ENCODE peak calls at places on chromosomes 16 and 17, in nine cellular contexts. R, H, G, I, K, E, Y, C and Q are unnamed samples.

GRCh38 chr16:67658849-67659674 is 998 bp downstream of the ACD start:
- DNase-seq in R (no peak), H (no peak), G (no peak), I (no peak), K (no peak), E (no peak), Y (no peak), C (no peak), Q (no peak)

GRCh38 chr16:11560701-11561439 is 25.8 kb downstream of the LITAF start:
- DNase-seq in R (no peak), H (no peak), G (no peak), I (no peak), K (no peak), E (no peak), Y (peak), C (no peak), Q (peak)

GRCh38 chr17:58492238-58493121 is 4.3 kb upstream of the HSF5 start:
- DNase-seq in R (no peak), H (no peak), G (no peak), I (no peak), K (no peak), E (no peak), Y (no peak), C (no peak), Q (no peak)

GRCh38 chr17:70829876-70830275 is 660.5 kb downstream of the KCNJ2 start:
- DNase-seq in R (no peak), H (no peak), G (peak), I (no peak), K (no peak), E (no peak), Y (no peak), C (no peak), Q (no peak)

GRCh38 chr17:77692571-77693161 is 265.8 kb upstream of the TNRC6C start:
- DNase-seq in R (no peak), H (no peak), G (peak), I (no peak), K (peak), E (no peak), Y (peak), C (no peak), Q (peak)

GRCh38 chr16:24013733-24014645 is 178.2 kb downstream of the PRKCB start:
- DNase-seq in R (no peak), H (no peak), G (no peak), I (no peak), K (no peak), E (no peak), Y (peak), C (peak), Q (no peak)

GRCh38 chr17:78053777-78054468 is 74.6 kb downstream of the TMC6 start:
- DNase-seq in R (no peak), H (no peak), G (no peak), I (no peak), K (no peak), E (no peak), Y (no peak), C (no peak), Q (no peak)

GRCh38 chr16:67571981-67572431 is 9.7 kb downstream of the CTCF start:
- DNase-seq in R (no peak), H (peak), G (peak), I (no peak), K (peak), E (no peak), Y (peak), C (no peak), Q (peak)

GRCh38 chr16:66751135-66751991 is at the start of gene DYNC1LI2:
- DNase-seq in R (peak), H (peak), G (peak), I (peak), K (peak), E (peak), Y (peak), C (peak), Q (peak)

GRCh38 chr16:21646721-21647561 is 5.5 kb downstream of the IGSF6 start:
- DNase-seq in R (no peak), H (no peak), G (no peak), I (no peak), K (no peak), E (no peak), Y (no peak), C (peak), Q (no peak)

GRCh38 chr17:282912-283882 is 69.4 kb downstream of the RPH3AL start:
- DNase-seq in R (no peak), H (no peak), G (no peak), I (no peak), K (no peak), E (no peak), Y (no peak), C (no peak), Q (no peak)

GRCh38 chr17:77571562-77571981 is 386.9 kb upstream of the TNRC6C start:
- DNase-seq in R (no peak), H (peak), G (peak), I (peak), K (peak), E (no peak), Y (no peak), C (no peak), Q (no peak)

GRCh38 chr17:66791337-66791736 is 43.6 kb upstream of the CACNG5 start:
- DNase-seq in R (no peak), H (no peak), G (no peak), I (no peak), K (no peak), E (no peak), Y (no peak), C (no peak), Q (no peak)

GRCh38 chr17:49700956-49701355 is 6.8 kb downstream of the SLC35B1 start:
- DNase-seq in R (no peak), H (no peak), G (no peak), I (no peak), K (no peak), E (no peak), Y (no peak), C (no peak), Q (no peak)

GRCh38 chr17:78875738-78876597 is 27.0 kb downstream of the CEP295NL start:
- DNase-seq in R (no peak), H (peak), G (peak), I (no peak), K (peak), E (no peak), Y (no peak), C (no peak), Q (no peak)

GRCh38 chr16:78259883-78260282 is 160.4 kb downstream of the WWOX start:
- DNase-seq in R (no peak), H (no peak), G (no peak), I (peak), K (no peak), E (no peak), Y (no peak), C (no peak), Q (no peak)

GRCh38 chr17:44917456-44917855 is 2.2 kb upstream of the GFAP start:
- DNase-seq in R (no peak), H (no peak), G (no peak), I (no peak), K (no peak), E (no peak), Y (no peak), C (no peak), Q (no peak)

GRCh38 chr16:11968577-11968976 is 3.6 kb downstream of the TNFRSF17 start:
- DNase-seq in R (no peak), H (no peak), G (no peak), I (no peak), K (no peak), E (no peak), Y (no peak), C (no peak), Q (no peak)

GRCh38 chr16:12815361-12815760 is 11.7 kb upstream of the CPPED1 start:
- DNase-seq in R (no peak), H (peak), G (no peak), I (no peak), K (no peak), E (no peak), Y (no peak), C (no peak), Q (no peak)

GRCh38 chr17:61248399-61248798 is 151.2 kb upstream of the TBX2 start:
- DNase-seq in R (no peak), H (peak), G (peak), I (no peak), K (peak), E (no peak), Y (no peak), C (no peak), Q (peak)

GRCh38 chr16:84504420-84505248 is at the start of gene MEAK7:
- DNase-seq in R (peak), H (peak), G (peak), I (peak), K (peak), E (peak), Y (peak), C (peak), Q (peak)

GRCh38 chr16:52518884-52519283 is 28.1 kb downstream of the TOX3 start:
- DNase-seq in R (no peak), H (no peak), G (no peak), I (no peak), K (no peak), E (no peak), Y (no peak), C (no peak), Q (no peak)

GRCh38 chr17:5788266-5788900 is 204.1 kb upstream of the NLRP1 start:
- DNase-seq in R (no peak), H (no peak), G (no peak), I (no peak), K (peak), E (no peak), Y (peak), C (no peak), Q (peak)

GRCh38 chr17:46822388-46822921 is 4.0 kb upstream of the WNT3 start:
- DNase-seq in R (no peak), H (no peak), G (no peak), I (no peak), K (no peak), E (no peak), Y (no peak), C (peak), Q (no peak)

GRCh38 chr16:84039696-84040095 is 2.9 kb downstream of the SLC38A8 start:
- DNase-seq in R (no peak), H (no peak), G (no peak), I (no peak), K (no peak), E (no peak), Y (no peak), C (no peak), Q (no peak)

GRCh38 chr17:45146616-45147101 is 1.6 kb upstream of the HEXIM1 start:
- DNase-seq in R (no peak), H (peak), G (peak), I (no peak), K (peak), E (no peak), Y (no peak), C (no peak), Q (peak)

GRCh38 chr16:49548571-49548970 is 175.0 kb downstream of the C16orf78 start:
- DNase-seq in R (no peak), H (no peak), G (no peak), I (no peak), K (no peak), E (no peak), Y (no peak), C (no peak), Q (no peak)

GRCh38 chr17:67544364-67544763 is 167.3 kb downstream of the PITPNC1 start:
- DNase-seq in R (no peak), H (no peak), G (no peak), I (no peak), K (no peak), E (no peak), Y (no peak), C (no peak), Q (no peak)

GRCh38 chr16:66706506-66706880 is 9.9 kb upstream of the CMTM4 start:
- DNase-seq in R (no peak), H (no peak), G (no peak), I (no peak), K (no peak), E (no peak), Y (no peak), C (no peak), Q (no peak)

GRCh38 chr17:78563189-78564145 is 13.7 kb downstream of the DNAH17 start:
- DNase-seq in R (peak), H (peak), G (no peak), I (no peak), K (no peak), E (no peak), Y (no peak), C (no peak), Q (no peak)

GRCh38 chr16:11254913-11255736 is 879 bp downstream of the SOCS1 start:
- DNase-seq in R (peak), H (peak), G (peak), I (peak), K (peak), E (no peak), Y (peak), C (peak), Q (peak)

GRCh38 chr16:58306327-58306726 is 11.5 kb upstream of the PRSS54 start:
- DNase-seq in R (no peak), H (peak), G (peak), I (no peak), K (peak), E (no peak), Y (no peak), C (no peak), Q (peak)

GRCh38 chr16:75566889-75567255 is 693 bp downstream of the GABARAPL2 start:
- DNase-seq in R (no peak), H (no peak), G (no peak), I (peak), K (no peak), E (no peak), Y (peak), C (peak), Q (no peak)

GRCh38 chr17:75542184-75542583 is 16.7 kb downstream of the LLGL2 start:
- DNase-seq in R (no peak), H (no peak), G (no peak), I (no peak), K (no peak), E (no peak), Y (no peak), C (no peak), Q (no peak)

GRCh38 chr17:77184474-77184873 is 43.7 kb downstream of the SEC14L1 start:
- DNase-seq in R (no peak), H (peak), G (peak), I (no peak), K (peak), E (no peak), Y (peak), C (no peak), Q (no peak)

GRCh38 chr17:57862410-57862989 is 12.7 kb upstream of the MRPS23 start:
- DNase-seq in R (no peak), H (no peak), G (no peak), I (no peak), K (no peak), E (no peak), Y (no peak), C (no peak), Q (no peak)

GRCh38 chr17:50516980-50517379 is 8.7 kb downstream of the MYCBPAP start:
- DNase-seq in R (no peak), H (no peak), G (no peak), I (no peak), K (no peak), E (no peak), Y (peak), C (no peak), Q (no peak)

GRCh38 chr17:33164556-33164881 is 128.6 kb downstream of the ASIC2 start:
- DNase-seq in R (no peak), H (no peak), G (no peak), I (no peak), K (no peak), E (no peak), Y (no peak), C (no peak), Q (no peak)

GRCh38 chr16:26111900-26112299 is 420.1 kb downstream of the HS3ST4 start:
- DNase-seq in R (no peak), H (no peak), G (no peak), I (peak), K (no peak), E (no peak), Y (no peak), C (no peak), Q (no peak)

GRCh38 chr16:85550422-85551318 is 62.5 kb upstream of the GSE1 start:
- DNase-seq in R (no peak), H (no peak), G (no peak), I (no peak), K (no peak), E (no peak), Y (no peak), C (no peak), Q (no peak)
- TF ChIP-seq CTCF in R (peak), H (no peak), G (peak), I (peak), K (peak), E (no peak), Y (no peak), C (no peak), Q (peak)

DNA sequence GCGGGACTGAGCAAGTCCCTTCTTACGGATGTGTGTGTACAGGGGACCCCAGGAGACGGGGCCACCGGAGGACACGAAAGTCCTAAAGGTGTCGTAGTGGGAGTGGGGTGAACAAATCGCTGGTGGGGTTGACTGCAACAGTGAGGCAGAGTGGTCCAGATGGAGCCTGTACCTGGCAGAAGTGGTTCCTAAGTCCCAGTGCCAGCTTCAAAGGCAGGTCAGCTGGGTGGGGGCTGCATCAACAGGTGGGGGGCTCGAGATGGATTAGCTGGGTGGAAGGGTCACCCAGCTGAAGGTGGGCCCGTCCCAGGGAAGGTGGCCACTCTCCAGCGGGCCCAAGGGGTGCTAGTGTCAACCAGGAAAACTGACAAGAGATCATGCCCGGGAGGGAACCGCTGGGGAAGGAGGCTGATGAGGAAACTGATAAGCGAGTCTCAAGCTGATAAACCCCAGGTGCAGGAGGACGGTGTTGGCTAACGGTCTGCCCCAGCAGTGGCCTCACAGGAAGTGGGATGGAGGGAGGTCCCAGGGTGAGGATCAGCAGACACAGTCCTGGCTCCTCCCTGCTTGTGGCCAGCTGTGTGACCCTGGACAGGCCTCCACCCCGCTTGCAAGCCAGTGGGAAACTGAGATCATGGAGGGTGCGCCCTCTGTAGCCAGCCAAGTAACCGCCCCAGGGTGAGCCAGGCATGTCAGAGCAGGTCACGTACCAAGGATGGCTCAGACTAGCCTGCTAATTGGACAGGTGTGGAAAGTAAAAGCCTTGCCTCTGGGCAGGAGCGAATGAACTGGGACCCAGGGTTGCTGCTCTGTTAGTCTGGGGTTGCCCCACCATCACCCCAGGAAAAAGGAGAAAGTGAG is 1.0 kb downstream of the ORAI3 start:
- DNase-seq in R (peak), H (peak), G (peak), I (peak), K (peak), E (no peak), Y (peak), C (peak), Q (peak)
- TF ChIP-seq CTCF in R (no peak), H (no peak), G (peak), I (no peak), K (no peak), E (peak), Y (no peak), C (peak), Q (peak)

GRCh38 chr16:88403794-88404581 is 21.2 kb downstream of the ZNF469 start:
- DNase-seq in R (no peak), H (no peak), G (no peak), I (no peak), K (no peak), E (no peak), Y (no peak), C (no peak), Q (no peak)
- TF ChIP-seq CTCF in R (no peak), H (no peak), G (no peak), I (no peak), K (no peak), E (peak), Y (no peak), C (no peak), Q (no peak)

GRCh38 chr16:89701425-89702406 is at the start of gene SPATA2L:
- DNase-seq in R (peak), H (peak), G (peak), I (peak), K (peak), E (no peak), Y (peak), C (peak), Q (peak)
- TF ChIP-seq CTCF in R (peak), H (no peak), G (no peak), I (no peak), K (peak), E (no peak), Y (no peak), C (peak), Q (peak)

DNA sequence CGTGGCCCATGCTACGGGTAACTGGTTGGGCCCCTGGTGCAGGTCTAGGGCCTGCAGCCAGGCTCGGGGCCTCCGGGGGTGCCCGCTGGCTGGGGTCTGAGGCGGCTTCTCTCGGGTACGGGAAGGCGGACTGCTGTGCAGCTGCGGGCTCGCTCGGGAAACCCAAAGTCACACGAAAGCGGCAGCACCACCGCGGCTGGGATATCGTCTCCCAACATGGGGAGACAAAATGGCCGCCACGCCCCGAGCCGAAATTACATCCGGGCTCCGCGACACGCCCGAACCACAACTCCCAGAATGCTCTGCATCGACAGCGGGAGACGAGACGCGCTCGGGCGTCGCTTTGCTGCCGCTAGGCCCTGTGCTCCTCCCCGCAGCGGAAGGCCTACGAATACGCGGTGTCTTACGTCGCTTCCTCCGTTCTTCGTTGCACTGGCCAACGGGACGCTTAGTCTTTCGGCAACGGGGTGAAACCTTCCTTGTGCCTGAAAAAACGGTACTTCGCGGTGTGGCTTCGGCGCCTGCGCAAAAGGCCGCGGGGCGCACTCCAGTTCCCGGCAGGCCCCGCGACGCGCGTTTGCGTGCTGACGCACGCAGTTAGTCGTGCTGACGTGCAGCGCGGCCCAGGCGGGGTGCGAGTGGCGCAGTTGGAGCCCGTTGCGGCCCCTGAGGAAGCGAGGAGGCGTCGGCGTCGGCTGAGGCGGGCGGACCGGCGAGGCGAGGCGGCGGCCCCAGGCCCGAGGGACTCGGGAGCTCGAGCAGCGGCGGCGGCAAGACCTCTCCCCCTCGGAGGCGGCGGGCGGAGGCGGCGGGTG is at the start of gene SRRM2:
- DNase-seq in R (peak), H (peak), G (peak), I (peak), K (peak), E (peak), Y (peak), C (peak), Q (peak)
- TF ChIP-seq CTCF in R (no peak), H (no peak), G (no peak), I (no peak), K (no peak), E (no peak), Y (no peak), C (no peak), Q (no peak)

GRCh38 chr17:35701491-35701890 is 29.9 kb upstream of the RASL10B start:
- DNase-seq in R (no peak), H (no peak), G (no peak), I (no peak), K (no peak), E (no peak), Y (no peak), C (no peak), Q (no peak)

GRCh38 chr17:35695613-35696012 is 35.8 kb upstream of the RASL10B start:
- DNase-seq in R (no peak), H (no peak), G (no peak), I (peak), K (no peak), E (no peak), Y (no peak), C (no peak), Q (no peak)

GRCh38 chr17:35694906-35695305 is 36.5 kb upstream of the RASL10B start:
- DNase-seq in R (no peak), H (no peak), G (no peak), I (no peak), K (no peak), E (no peak), Y (no peak), C (no peak), Q (no peak)

GRCh38 chr17:35700157-35700556 is 31.3 kb upstream of the RASL10B start:
- DNase-seq in R (no peak), H (peak), G (no peak), I (no peak), K (peak), E (no peak), Y (no peak), C (no peak), Q (no peak)

GRCh38 chr17:35698800-35699199 is 32.6 kb upstream of the RASL10B start:
- DNase-seq in R (no peak), H (no peak), G (no peak), I (no peak), K (no peak), E (no peak), Y (no peak), C (no peak), Q (no peak)
- TF ChIP-seq CTCF in R (no peak), H (no peak), G (no peak), I (no peak), K (no peak), E (no peak), Y (no peak), C (no peak), Q (no peak)